ENCODE peak calls at places on chromosomes 16 and 17, in ten cellular contexts. O is activated CD8-positive, alpha-beta memory T cell treated with anti-CD3 and anti-CD28 coated beads for 48 hours; B is CD4-positive, alpha-beta T cell; J is neural crest cell; G is GM23248; I is activated CD4-positive, alpha-beta T cell treated with anti-CD3 and anti-CD28 coated beads, Interleukin-2, amount 50 U/mL, for 1 hour; R is left colon; Y is OCI-M1; S is GM06990; F is activated naive CD4-positive, alpha-beta T cell. W is an unnamed sample.

GRCh38 chr17:1123397-1124237 is 56.2 kb downstream of the ABR start:
- DNase-seq in Y (no peak), R (no peak), B (no peak), F (no peak), O (no peak), J (no peak), I (no peak), G (no peak), S (no peak), W (peak)

GRCh38 chr16:66933776-66934137 is 445 bp downstream of the CIAO2B start:
- DNase-seq in O (no peak), S (no peak), I (peak), F (no peak), B (no peak), R (no peak), Y (no peak), J (no peak), G (no peak), W (no peak)

GRCh38 chr17:13597723-13598347 is 3.9 kb downstream of the HS3ST3A1 start:
- DNase-seq in J (peak), Y (peak), G (peak), R (no peak), I (peak), F (peak), S (no peak), B (peak), O (no peak), W (peak)

GRCh38 chr16:66135838-66136237 is 230.7 kb upstream of the CDH5 start:
- DNase-seq in F (no peak), G (no peak), S (no peak), O (no peak), B (no peak), Y (no peak), I (no peak), J (no peak), R (no peak), W (no peak)

GRCh38 chr16:66508261-66508913 is 41.5 kb downstream of the TK2 start:
- DNase-seq in J (no peak), O (no peak), I (no peak), F (no peak), Y (no peak), G (peak), B (no peak), S (no peak), R (no peak), W (no peak)

GRCh38 chr16:72848759-72849664 is 198.9 kb downstream of the ZFHX3 start:
- DNase-seq in G (peak), O (no peak), B (no peak), I (no peak), J (no peak), Y (peak), F (no peak), S (no peak), R (peak), W (no peak)

GRCh38 chr16:1026784-1027415 is 45.3 kb downstream of the SOX8 start:
- DNase-seq in S (no peak), J (no peak), F (no peak), G (no peak), Y (no peak), B (no peak), O (no peak), I (no peak), R (no peak), W (no peak)

GRCh38 chr17:55062921-55063320 is 94.4 kb downstream of the STXBP4 start:
- DNase-seq in B (no peak), R (no peak), O (no peak), J (no peak), F (no peak), Y (no peak), G (peak), I (no peak), S (no peak), W (no peak)

GRCh38 chr16:75062135-75062943 is 54.2 kb downstream of the LDHD start:
- DNase-seq in R (no peak), G (no peak), O (no peak), B (no peak), J (no peak), I (no peak), Y (no peak), F (no peak), S (no peak), W (no peak)

GRCh38 chr17:21124096-21124495 is 2.7 kb upstream of the DHRS7B start:
- DNase-seq in Y (peak), J (no peak), O (no peak), F (no peak), S (no peak), R (no peak), G (no peak), B (no peak), I (no peak), W (no peak)

GRCh38 chr17:20142268-20142667 is 133.1 kb downstream of the SPECC1 start:
- DNase-seq in O (no peak), J (no peak), I (no peak), G (no peak), R (no peak), Y (no peak), B (no peak), F (no peak), S (no peak), W (no peak)

GRCh38 chr16:82043680-82044584 is 8.9 kb downstream of the HSD17B2 start:
- DNase-seq in I (no peak), J (no peak), O (no peak), R (no peak), B (no peak), Y (no peak), S (no peak), F (no peak), G (peak), W (no peak)

GRCh38 chr17:27407916-27408846 is 48.1 kb upstream of the KSR1 start:
- DNase-seq in S (no peak), R (no peak), B (no peak), Y (no peak), J (no peak), F (no peak), I (no peak), O (no peak), G (peak), W (no peak)

GRCh38 chr17:2421315-2422147 is 20.7 kb upstream of the MNT start:
- DNase-seq in J (no peak), I (no peak), B (no peak), F (no peak), Y (no peak), G (no peak), R (no peak), S (no peak), O (no peak), W (peak)

GRCh38 chr16:58054289-58054688 is 28.7 kb downstream of the MMP15 start:
- DNase-seq in B (no peak), J (no peak), Y (peak), O (no peak), R (no peak), G (no peak), S (no peak), F (no peak), I (no peak), W (no peak)

GRCh38 chr17:30351730-30352129 is 17.9 kb upstream of the TMIGD1 start:
- DNase-seq in R (no peak), O (no peak), F (no peak), J (no peak), I (no peak), Y (no peak), B (no peak), S (no peak), G (no peak), W (no peak)

GRCh38 chr16:12340151-12340733 is 363.7 kb downstream of the SNX29 start:
- DNase-seq in F (no peak), S (no peak), G (peak), Y (peak), O (no peak), B (no peak), R (no peak), I (peak), J (no peak), W (peak)

GRCh38 chr17:36918260-36918691 is 19.0 kb upstream of the LHX1 start:
- DNase-seq in Y (no peak), I (no peak), B (no peak), F (no peak), J (no peak), G (peak), S (no peak), O (no peak), R (no peak), W (no peak)

GRCh38 chr16:56866955-56867830 is 2.2 kb downstream of the SLC12A3 start:
- DNase-seq in B (peak), Y (peak), J (peak), R (no peak), I (peak), S (no peak), G (peak), O (no peak), F (no peak), W (no peak)

GRCh38 chr16:28495098-28495793 is 803 bp downstream of the APOBR start:
- DNase-seq in O (no peak), G (no peak), I (peak), F (peak), R (peak), J (no peak), Y (peak), S (no peak), B (no peak), W (no peak)

GRCh38 chr17:49371178-49371834 is 9.3 kb upstream of the ZNF652 start:
- DNase-seq in O (no peak), F (no peak), Y (no peak), I (no peak), R (no peak), J (no peak), G (no peak), B (no peak), S (no peak), W (peak)

GRCh38 chr16:12017583-12017982 is 41.0 kb downstream of the SNX29 start:
- DNase-seq in G (peak), I (no peak), O (no peak), Y (no peak), F (no peak), R (no peak), B (no peak), J (no peak), S (no peak), W (no peak)

GRCh38 chr17:17859909-17860760 is 23.3 kb upstream of the SREBF1 start:
- DNase-seq in S (peak), B (peak), F (peak), Y (peak), J (peak), I (peak), G (peak), R (peak), O (no peak), W (peak)

GRCh38 chr16:70778901-70779309 is 22.1 kb downstream of the VAC14 start:
- DNase-seq in J (peak), O (no peak), S (no peak), G (peak), F (no peak), B (no peak), R (no peak), Y (no peak), I (no peak), W (peak)

GRCh38 chr17:43018008-43018853 is 4.0 kb downstream of the VAT1 start:
- DNase-seq in Y (no peak), F (no peak), O (no peak), R (no peak), B (no peak), G (no peak), S (no peak), J (peak), I (peak), W (no peak)

GRCh38 chr16:57130950-57131321 is 38.6 kb downstream of the CPNE2 start:
- DNase-seq in Y (no peak), B (no peak), O (no peak), G (no peak), J (no peak), F (no peak), S (no peak), I (no peak), R (no peak), W (no peak)

GRCh38 chr17:39219647-39220154 is 6.0 kb downstream of the STAC2 start:
- DNase-seq in R (no peak), S (no peak), B (no peak), O (no peak), G (no peak), I (no peak), F (no peak), J (no peak), Y (no peak), W (no peak)

GRCh38 chr17:61467416-61468262 is 15.4 kb downstream of the TBX4 start:
- DNase-seq in B (no peak), R (no peak), O (no peak), I (no peak), G (peak), J (peak), Y (peak), F (no peak), S (no peak), W (peak)

GRCh38 chr17:19538095-19539039 is 4.7 kb downstream of the SLC47A1 start:
- DNase-seq in B (no peak), S (no peak), R (no peak), G (no peak), I (no peak), F (no peak), J (no peak), O (no peak), Y (no peak), W (no peak)

W was measured in WTC11.